ENCODE peak calls at places on chromosome 17, in ten cellular contexts. One of them, this sample, is unnamed. For H3K36me3, the result is how much of the 10 kb centered on the place peaks cover.

GRCh38 chr17:38970128-38970527 is 2.9 kb upstream of the FBXO47 start:
- DNase-seq in uterus: no peak
- DNase-seq in body of pancreas: no peak
- DNase-seq in HCT116: no peak
- DNase-seq in esophagus squamous epithelium: no peak
- DNase-seq in tibial nerve: no peak
- DNase-seq in heart left ventricle: no peak
- DNase-seq in thyroid gland: peak
- DNase-seq in transverse colon: no peak
- DNase-seq in breast epithelium: no peak
- DNase-seq in this sample: peak

GRCh38 chr17:59154335-59154720 is 658 bp downstream of the SKA2 start:
- DNase-seq in tibial nerve: no peak
- DNase-seq in body of pancreas: peak
- DNase-seq in heart left ventricle: peak
- DNase-seq in uterus: peak
- DNase-seq in HCT116: no peak
- DNase-seq in thyroid gland: peak
- DNase-seq in transverse colon: peak
- DNase-seq in esophagus squamous epithelium: no peak
- DNase-seq in breast epithelium: peak
- DNase-seq in this sample: peak

GRCh38 chr17:16488572-16488997 is 3.4 kb downstream of the LRRC75A start:
- DNase-seq in body of pancreas: peak
- DNase-seq in HCT116: no peak
- DNase-seq in esophagus squamous epithelium: no peak
- DNase-seq in heart left ventricle: no peak
- DNase-seq in breast epithelium: no peak
- DNase-seq in uterus: no peak
- DNase-seq in thyroid gland: peak
- DNase-seq in transverse colon: peak
- DNase-seq in tibial nerve: no peak
- DNase-seq in this sample: no peak

GRCh38 chr17:80751070-80751459 is 206.4 kb downstream of the RPTOR start:
- DNase-seq in breast epithelium: no peak
- DNase-seq in thyroid gland: no peak
- DNase-seq in heart left ventricle: no peak
- DNase-seq in HCT116: no peak
- DNase-seq in esophagus squamous epithelium: no peak
- DNase-seq in tibial nerve: no peak
- DNase-seq in transverse colon: no peak
- DNase-seq in uterus: no peak
- DNase-seq in body of pancreas: no peak
- DNase-seq in this sample: no peak

GRCh38 chr17:32488177-32488542 is 1.4 kb downstream of the CDK5R1 start:
- DNase-seq in heart left ventricle: no peak
- DNase-seq in esophagus squamous epithelium: no peak
- DNase-seq in thyroid gland: no peak
- DNase-seq in HCT116: no peak
- DNase-seq in tibial nerve: no peak
- DNase-seq in body of pancreas: no peak
- DNase-seq in transverse colon: no peak
- DNase-seq in breast epithelium: no peak
- DNase-seq in uterus: no peak
- DNase-seq in this sample: no peak

GRCh38 chr17:38605852-38606645 is at the start of gene SRCIN1:
- DNase-seq in esophagus squamous epithelium: no peak
- DNase-seq in uterus: peak
- DNase-seq in heart left ventricle: peak
- DNase-seq in breast epithelium: peak
- DNase-seq in thyroid gland: peak
- DNase-seq in transverse colon: peak
- DNase-seq in HCT116: no peak
- DNase-seq in body of pancreas: peak
- DNase-seq in tibial nerve: no peak
- DNase-seq in this sample: no peak

GRCh38 chr17:69275751-69276150 is 47.1 kb upstream of the ABCA10 start:
- DNase-seq in breast epithelium: no peak
- DNase-seq in heart left ventricle: no peak
- DNase-seq in thyroid gland: no peak
- DNase-seq in transverse colon: no peak
- DNase-seq in HCT116: no peak
- DNase-seq in tibial nerve: no peak
- DNase-seq in esophagus squamous epithelium: no peak
- DNase-seq in uterus: no peak
- DNase-seq in body of pancreas: no peak
- DNase-seq in this sample: no peak

GRCh38 chr17:61412860-61413653 is 13.4 kb downstream of the TBX2 start:
- DNase-seq in HCT116: no peak
- DNase-seq in thyroid gland: no peak
- DNase-seq in heart left ventricle: peak
- DNase-seq in tibial nerve: no peak
- DNase-seq in breast epithelium: peak
- DNase-seq in transverse colon: no peak
- DNase-seq in esophagus squamous epithelium: no peak
- DNase-seq in body of pancreas: no peak
- DNase-seq in uterus: no peak
- DNase-seq in this sample: peak

GRCh38 chr17:78144146-78144719 is 2.0 kb upstream of the C17orf99 start:
- DNase-seq in transverse colon: peak
- DNase-seq in thyroid gland: peak
- DNase-seq in esophagus squamous epithelium: no peak
- DNase-seq in body of pancreas: peak
- DNase-seq in breast epithelium: peak
- DNase-seq in HCT116: no peak
- DNase-seq in uterus: peak
- DNase-seq in tibial nerve: peak
- DNase-seq in heart left ventricle: peak
- DNase-seq in this sample: peak

GRCh38 chr17:83173180-83173996 is 94.0 kb downstream of the METRNL start:
- DNase-seq in thyroid gland: no peak
- DNase-seq in HCT116: no peak
- DNase-seq in transverse colon: no peak
- DNase-seq in esophagus squamous epithelium: no peak
- DNase-seq in body of pancreas: no peak
- DNase-seq in tibial nerve: peak
- DNase-seq in breast epithelium: peak
- DNase-seq in heart left ventricle: no peak
- DNase-seq in uterus: peak
- DNase-seq in this sample: no peak

GRCh38 chr17:50956750-50957523 is 90.8 kb upstream of the TOB1 start:
- DNase-seq in thyroid gland: peak
- DNase-seq in heart left ventricle: peak
- DNase-seq in uterus: peak
- DNase-seq in body of pancreas: peak
- DNase-seq in esophagus squamous epithelium: no peak
- DNase-seq in breast epithelium: no peak
- DNase-seq in transverse colon: peak
- DNase-seq in tibial nerve: no peak
- DNase-seq in HCT116: peak
- DNase-seq in this sample: no peak

GRCh38 chr17:10737786-10738185 is 8.0 kb upstream of the TMEM220 start:
- DNase-seq in tibial nerve: no peak
- DNase-seq in breast epithelium: no peak
- DNase-seq in body of pancreas: no peak
- DNase-seq in heart left ventricle: no peak
- DNase-seq in uterus: no peak
- DNase-seq in thyroid gland: no peak
- DNase-seq in HCT116: no peak
- DNase-seq in esophagus squamous epithelium: no peak
- DNase-seq in transverse colon: no peak
- DNase-seq in this sample: no peak

GRCh38 chr17:55433629-55434422 is 12.2 kb upstream of the MMD start:
- DNase-seq in transverse colon: peak
- DNase-seq in breast epithelium: peak
- DNase-seq in thyroid gland: no peak
- DNase-seq in body of pancreas: peak
- DNase-seq in HCT116: no peak
- DNase-seq in uterus: no peak
- DNase-seq in heart left ventricle: no peak
- DNase-seq in esophagus squamous epithelium: no peak
- DNase-seq in tibial nerve: no peak
- DNase-seq in this sample: no peak

GRCh38 chr17:28937044-28937729 is 14.1 kb downstream of the PHF12 start:
- DNase-seq in heart left ventricle: no peak
- DNase-seq in tibial nerve: no peak
- DNase-seq in transverse colon: no peak
- DNase-seq in breast epithelium: no peak
- DNase-seq in esophagus squamous epithelium: no peak
- DNase-seq in body of pancreas: peak
- DNase-seq in HCT116: no peak
- DNase-seq in uterus: no peak
- DNase-seq in thyroid gland: no peak
- DNase-seq in this sample: no peak

GRCh38 chr17:56451629-56452028 is 141.9 kb upstream of the NOG start:
- DNase-seq in heart left ventricle: no peak
- DNase-seq in tibial nerve: no peak
- DNase-seq in HCT116: no peak
- DNase-seq in breast epithelium: no peak
- DNase-seq in transverse colon: no peak
- DNase-seq in body of pancreas: no peak
- DNase-seq in esophagus squamous epithelium: no peak
- DNase-seq in thyroid gland: no peak
- DNase-seq in uterus: no peak
- DNase-seq in this sample: no peak

GRCh38 chr17:30378191-30378796 is 433 bp upstream of the CPD start:
- DNase-seq in esophagus squamous epithelium: no peak
- DNase-seq in transverse colon: peak
- DNase-seq in uterus: peak
- DNase-seq in body of pancreas: peak
- DNase-seq in breast epithelium: no peak
- DNase-seq in tibial nerve: no peak
- DNase-seq in thyroid gland: peak
- DNase-seq in HCT116: no peak
- DNase-seq in heart left ventricle: peak
- DNase-seq in this sample: no peak

GRCh38 chr17:44928950-44929720 is 13.8 kb upstream of the GFAP start:
- DNase-seq in esophagus squamous epithelium: no peak
- DNase-seq in HCT116: no peak
- DNase-seq in transverse colon: no peak
- DNase-seq in tibial nerve: no peak
- DNase-seq in body of pancreas: no peak
- DNase-seq in uterus: no peak
- DNase-seq in heart left ventricle: no peak
- DNase-seq in breast epithelium: no peak
- DNase-seq in thyroid gland: no peak
- DNase-seq in this sample: no peak

GRCh38 chr17:80927791-80928216 is 63.8 kb upstream of the CHMP6 start:
- DNase-seq in HCT116: no peak
- DNase-seq in tibial nerve: no peak
- DNase-seq in heart left ventricle: peak
- DNase-seq in breast epithelium: no peak
- DNase-seq in uterus: no peak
- DNase-seq in esophagus squamous epithelium: no peak
- DNase-seq in body of pancreas: no peak
- DNase-seq in thyroid gland: no peak
- DNase-seq in transverse colon: no peak
- DNase-seq in this sample: no peak

GRCh38 chr17:46732754-46733398 is 85.6 kb downstream of the WNT3 start:
- DNase-seq in transverse colon: no peak
- DNase-seq in heart left ventricle: no peak
- DNase-seq in esophagus squamous epithelium: no peak
- DNase-seq in uterus: no peak
- DNase-seq in breast epithelium: no peak
- DNase-seq in body of pancreas: no peak
- DNase-seq in tibial nerve: no peak
- DNase-seq in thyroid gland: no peak
- DNase-seq in HCT116: no peak
- DNase-seq in this sample: no peak

GRCh38 chr17:34254146-34254545 is 939 bp upstream of the CCL2 start:
- DNase-seq in uterus: no peak
- DNase-seq in transverse colon: no peak
- DNase-seq in tibial nerve: no peak
- DNase-seq in HCT116: no peak
- DNase-seq in heart left ventricle: no peak
- DNase-seq in thyroid gland: no peak
- DNase-seq in body of pancreas: no peak
- DNase-seq in breast epithelium: no peak
- DNase-seq in esophagus squamous epithelium: no peak
- DNase-seq in this sample: no peak
- H3K27ac ChIP-seq in uterus: peak
- H3K27ac ChIP-seq in transverse colon: peak
- H3K27ac ChIP-seq in tibial nerve: peak
- H3K27ac ChIP-seq in HCT116: no peak
- H3K27ac ChIP-seq in heart left ventricle: peak
- H3K27ac ChIP-seq in thyroid gland: peak
- H3K27ac ChIP-seq in body of pancreas: peak
- H3K27ac ChIP-seq in breast epithelium: peak
- H3K27ac ChIP-seq in esophagus squamous epithelium: peak
- H3K27ac ChIP-seq in this sample: peak

GRCh38 chr17:7234100-7235012 is at the start of gene DVL2:
- DNase-seq in body of pancreas: peak
- DNase-seq in HCT116: peak
- DNase-seq in tibial nerve: peak
- DNase-seq in thyroid gland: peak
- DNase-seq in breast epithelium: peak
- DNase-seq in transverse colon: peak
- DNase-seq in uterus: peak
- DNase-seq in heart left ventricle: peak
- DNase-seq in esophagus squamous epithelium: peak
- DNase-seq in this sample: peak
- TF ChIP-seq POLR2A in body of pancreas: no peak
- TF ChIP-seq POLR2A in HCT116: peak
- TF ChIP-seq POLR2A in tibial nerve: peak
- TF ChIP-seq POLR2A in thyroid gland: peak
- TF ChIP-seq POLR2A in breast epithelium: peak
- TF ChIP-seq POLR2A in transverse colon: peak
- TF ChIP-seq POLR2A in uterus: peak
- TF ChIP-seq POLR2A in heart left ventricle: peak
- TF ChIP-seq POLR2A in esophagus squamous epithelium: peak
- TF ChIP-seq POLR2A in this sample: no peak

DNA sequence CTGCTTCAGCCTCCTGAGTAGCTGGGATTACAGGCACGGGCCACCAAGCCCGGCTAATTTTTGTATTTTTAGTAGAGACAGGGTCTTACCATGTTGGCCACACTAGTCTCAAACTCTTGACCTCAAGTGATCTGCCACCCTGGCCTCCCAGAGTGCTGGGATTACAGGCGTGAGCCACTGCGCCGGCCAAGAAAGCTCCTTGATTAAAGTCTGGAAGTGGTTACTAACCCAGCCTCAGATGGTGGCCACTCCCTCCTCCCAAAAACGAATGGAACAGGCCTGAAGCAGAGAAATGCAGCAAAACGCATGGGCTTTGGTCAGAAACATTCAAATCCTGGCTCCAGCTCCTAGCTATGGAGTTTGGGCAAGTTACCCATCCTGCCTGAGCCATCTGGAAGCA is 11.3 kb downstream of the FKBP10 start:
- DNase-seq in esophagus squamous epithelium: no peak
- DNase-seq in HCT116: no peak
- DNase-seq in transverse colon: no peak
- DNase-seq in tibial nerve: no peak
- DNase-seq in uterus: no peak
- DNase-seq in body of pancreas: no peak
- DNase-seq in breast epithelium: no peak
- DNase-seq in thyroid gland: peak
- DNase-seq in heart left ventricle: no peak
- DNase-seq in this sample: no peak
- H3K36me3 ChIP-seq in esophagus squamous epithelium: under half
- H3K36me3 ChIP-seq in HCT116: under half
- H3K36me3 ChIP-seq in transverse colon: under half
- H3K36me3 ChIP-seq in tibial nerve: half or more
- H3K36me3 ChIP-seq in uterus: under half
- H3K36me3 ChIP-seq in body of pancreas: under half
- H3K36me3 ChIP-seq in breast epithelium: under half
- H3K36me3 ChIP-seq in thyroid gland: under half
- H3K36me3 ChIP-seq in heart left ventricle: under half
- H3K36me3 ChIP-seq in this sample: under half

GRCh38 chr17:66655861-66656260 is 179.1 kb upstream of the CACNG5 start:
- DNase-seq in heart left ventricle: no peak
- DNase-seq in esophagus squamous epithelium: no peak
- DNase-seq in transverse colon: no peak
- DNase-seq in HCT116: no peak
- DNase-seq in breast epithelium: no peak
- DNase-seq in tibial nerve: no peak
- DNase-seq in thyroid gland: no peak
- DNase-seq in body of pancreas: no peak
- DNase-seq in uterus: no peak
- DNase-seq in this sample: no peak
- H3K27ac ChIP-seq in heart left ventricle: no peak
- H3K27ac ChIP-seq in esophagus squamous epithelium: no peak
- H3K27ac ChIP-seq in transverse colon: no peak
- H3K27ac ChIP-seq in HCT116: no peak
- H3K27ac ChIP-seq in breast epithelium: no peak
- H3K27ac ChIP-seq in tibial nerve: peak
- H3K27ac ChIP-seq in thyroid gland: no peak
- H3K27ac ChIP-seq in body of pancreas: no peak
- H3K27ac ChIP-seq in uterus: no peak
- H3K27ac ChIP-seq in this sample: peak